ENCODE peak calls at places on chromosomes 16 and 17, in eight cellular contexts. One of them, this sample, is unnamed.

GRCh38 chr16:66832661-66833305 is 2.0 kb upstream of the NAE1 start:
- DNase-seq in posterior cingulate gyrus: no peak
- DNase-seq in lung microvascular endothelial cell: no peak
- DNase-seq in dorsolateral prefrontal cortex: no peak
- DNase-seq in cerebellum: no peak
- DNase-seq in sigmoid colon: no peak
- DNase-seq in ureter: no peak
- DNase-seq in iris pigment epithelial cell: peak
- DNase-seq in this sample: no peak

GRCh38 chr17:31051517-31051916 is 43.3 kb upstream of the NF1 start:
- DNase-seq in posterior cingulate gyrus: no peak
- DNase-seq in lung microvascular endothelial cell: no peak
- DNase-seq in dorsolateral prefrontal cortex: no peak
- DNase-seq in cerebellum: no peak
- DNase-seq in sigmoid colon: no peak
- DNase-seq in ureter: no peak
- DNase-seq in iris pigment epithelial cell: peak
- DNase-seq in this sample: no peak

GRCh38 chr17:77560841-77561240 is 397.7 kb upstream of the TNRC6C start:
- DNase-seq in posterior cingulate gyrus: no peak
- DNase-seq in lung microvascular endothelial cell: no peak
- DNase-seq in dorsolateral prefrontal cortex: no peak
- DNase-seq in cerebellum: no peak
- DNase-seq in sigmoid colon: no peak
- DNase-seq in ureter: no peak
- DNase-seq in iris pigment epithelial cell: no peak
- DNase-seq in this sample: no peak

GRCh38 chr17:29241015-29241963 is 5.4 kb upstream of the CRYBA1 start:
- DNase-seq in posterior cingulate gyrus: peak
- DNase-seq in lung microvascular endothelial cell: peak
- DNase-seq in dorsolateral prefrontal cortex: no peak
- DNase-seq in cerebellum: no peak
- DNase-seq in sigmoid colon: no peak
- DNase-seq in ureter: peak
- DNase-seq in iris pigment epithelial cell: peak
- DNase-seq in this sample: no peak

GRCh38 chr17:47678196-47678595 is 15.8 kb upstream of the TBKBP1 start:
- DNase-seq in posterior cingulate gyrus: no peak
- DNase-seq in lung microvascular endothelial cell: no peak
- DNase-seq in dorsolateral prefrontal cortex: no peak
- DNase-seq in cerebellum: no peak
- DNase-seq in sigmoid colon: no peak
- DNase-seq in ureter: no peak
- DNase-seq in iris pigment epithelial cell: no peak
- DNase-seq in this sample: no peak

GRCh38 chr16:8847623-8848022 is 21.2 kb downstream of the CARHSP1 start:
- DNase-seq in posterior cingulate gyrus: no peak
- DNase-seq in lung microvascular endothelial cell: no peak
- DNase-seq in dorsolateral prefrontal cortex: peak
- DNase-seq in cerebellum: no peak
- DNase-seq in sigmoid colon: no peak
- DNase-seq in ureter: peak
- DNase-seq in iris pigment epithelial cell: no peak
- DNase-seq in this sample: no peak

GRCh38 chr17:28372203-28372944 is 880 bp downstream of the SARM1 start:
- DNase-seq in posterior cingulate gyrus: peak
- DNase-seq in lung microvascular endothelial cell: peak
- DNase-seq in dorsolateral prefrontal cortex: no peak
- DNase-seq in cerebellum: peak
- DNase-seq in sigmoid colon: no peak
- DNase-seq in ureter: no peak
- DNase-seq in iris pigment epithelial cell: no peak
- DNase-seq in this sample: peak

GRCh38 chr17:61205931-61206330 is 193.7 kb upstream of the TBX2 start:
- DNase-seq in posterior cingulate gyrus: no peak
- DNase-seq in lung microvascular endothelial cell: no peak
- DNase-seq in dorsolateral prefrontal cortex: no peak
- DNase-seq in cerebellum: no peak
- DNase-seq in sigmoid colon: no peak
- DNase-seq in ureter: no peak
- DNase-seq in iris pigment epithelial cell: no peak
- DNase-seq in this sample: no peak

GRCh38 chr16:83940630-83941378 is 12.2 kb upstream of the OSGIN1 start:
- DNase-seq in posterior cingulate gyrus: no peak
- DNase-seq in lung microvascular endothelial cell: no peak
- DNase-seq in dorsolateral prefrontal cortex: no peak
- DNase-seq in cerebellum: no peak
- DNase-seq in sigmoid colon: no peak
- DNase-seq in ureter: no peak
- DNase-seq in iris pigment epithelial cell: no peak
- DNase-seq in this sample: peak

GRCh38 chr16:50372611-50373344 is 4.0 kb upstream of the BRD7 start:
- DNase-seq in posterior cingulate gyrus: no peak
- DNase-seq in lung microvascular endothelial cell: no peak
- DNase-seq in dorsolateral prefrontal cortex: no peak
- DNase-seq in cerebellum: no peak
- DNase-seq in sigmoid colon: peak
- DNase-seq in ureter: peak
- DNase-seq in iris pigment epithelial cell: no peak
- DNase-seq in this sample: no peak

GRCh38 chr16:56734429-56734828 is 4.5 kb downstream of the NUP93 start:
- DNase-seq in posterior cingulate gyrus: no peak
- DNase-seq in lung microvascular endothelial cell: no peak
- DNase-seq in dorsolateral prefrontal cortex: no peak
- DNase-seq in cerebellum: no peak
- DNase-seq in sigmoid colon: no peak
- DNase-seq in ureter: no peak
- DNase-seq in iris pigment epithelial cell: no peak
- DNase-seq in this sample: no peak

GRCh38 chr17:30095507-30096244 is 20.9 kb upstream of the NSRP1 start:
- DNase-seq in posterior cingulate gyrus: no peak
- DNase-seq in lung microvascular endothelial cell: peak
- DNase-seq in dorsolateral prefrontal cortex: no peak
- DNase-seq in cerebellum: peak
- DNase-seq in sigmoid colon: no peak
- DNase-seq in ureter: no peak
- DNase-seq in iris pigment epithelial cell: peak
- DNase-seq in this sample: peak

GRCh38 chr16:31868164-31868563 is 5.4 kb upstream of the ZNF267 start:
- DNase-seq in posterior cingulate gyrus: no peak
- DNase-seq in lung microvascular endothelial cell: no peak
- DNase-seq in dorsolateral prefrontal cortex: no peak
- DNase-seq in cerebellum: no peak
- DNase-seq in sigmoid colon: no peak
- DNase-seq in ureter: no peak
- DNase-seq in iris pigment epithelial cell: no peak
- DNase-seq in this sample: no peak

GRCh38 chr17:39225974-39226683 is 384 bp upstream of the STAC2 start:
- DNase-seq in posterior cingulate gyrus: peak
- DNase-seq in lung microvascular endothelial cell: peak
- DNase-seq in dorsolateral prefrontal cortex: peak
- DNase-seq in cerebellum: peak
- DNase-seq in sigmoid colon: peak
- DNase-seq in ureter: peak
- DNase-seq in iris pigment epithelial cell: peak
- DNase-seq in this sample: peak

GRCh38 chr17:42354956-42355843 is 33.0 kb downstream of the STAT3 start:
- DNase-seq in posterior cingulate gyrus: no peak
- DNase-seq in lung microvascular endothelial cell: no peak
- DNase-seq in dorsolateral prefrontal cortex: no peak
- DNase-seq in cerebellum: no peak
- DNase-seq in sigmoid colon: no peak
- DNase-seq in ureter: no peak
- DNase-seq in iris pigment epithelial cell: peak
- DNase-seq in this sample: no peak

GRCh38 chr17:3558603-3559269 is 1.1 kb upstream of the TRPV3 start:
- DNase-seq in posterior cingulate gyrus: no peak
- DNase-seq in lung microvascular endothelial cell: peak
- DNase-seq in dorsolateral prefrontal cortex: no peak
- DNase-seq in cerebellum: no peak
- DNase-seq in sigmoid colon: no peak
- DNase-seq in ureter: peak
- DNase-seq in iris pigment epithelial cell: peak
- DNase-seq in this sample: no peak

GRCh38 chr16:70437582-70438324 is 1.1 kb downstream of the ST3GAL2 start:
- DNase-seq in posterior cingulate gyrus: no peak
- DNase-seq in lung microvascular endothelial cell: no peak
- DNase-seq in dorsolateral prefrontal cortex: no peak
- DNase-seq in cerebellum: no peak
- DNase-seq in sigmoid colon: no peak
- DNase-seq in ureter: no peak
- DNase-seq in iris pigment epithelial cell: peak
- DNase-seq in this sample: no peak

GRCh38 chr16:30416624-30417298 is 9.4 kb downstream of the ZNF771 start:
- DNase-seq in posterior cingulate gyrus: no peak
- DNase-seq in lung microvascular endothelial cell: no peak
- DNase-seq in dorsolateral prefrontal cortex: no peak
- DNase-seq in cerebellum: peak
- DNase-seq in sigmoid colon: no peak
- DNase-seq in ureter: no peak
- DNase-seq in iris pigment epithelial cell: no peak
- DNase-seq in this sample: no peak

GRCh38 chr17:82775033-82775823 is 23.4 kb downstream of the TBCD start:
- DNase-seq in posterior cingulate gyrus: peak
- DNase-seq in lung microvascular endothelial cell: peak
- DNase-seq in dorsolateral prefrontal cortex: peak
- DNase-seq in cerebellum: peak
- DNase-seq in sigmoid colon: peak
- DNase-seq in ureter: no peak
- DNase-seq in iris pigment epithelial cell: peak
- DNase-seq in this sample: peak

GRCh38 chr16:29770250-29770929 is 7.7 kb upstream of the ZG16 start:
- DNase-seq in posterior cingulate gyrus: no peak
- DNase-seq in lung microvascular endothelial cell: no peak
- DNase-seq in dorsolateral prefrontal cortex: no peak
- DNase-seq in cerebellum: no peak
- DNase-seq in sigmoid colon: no peak
- DNase-seq in ureter: no peak
- DNase-seq in iris pigment epithelial cell: no peak
- DNase-seq in this sample: peak

GRCh38 chr16:57844416-57845030 is 42.2 kb upstream of the KIFC3 start:
- DNase-seq in posterior cingulate gyrus: no peak
- DNase-seq in lung microvascular endothelial cell: no peak
- DNase-seq in dorsolateral prefrontal cortex: no peak
- DNase-seq in cerebellum: no peak
- DNase-seq in sigmoid colon: no peak
- DNase-seq in ureter: no peak
- DNase-seq in iris pigment epithelial cell: no peak
- DNase-seq in this sample: no peak

GRCh38 chr16:10332301-10332700 is 53.6 kb upstream of the ATF7IP2 start:
- DNase-seq in posterior cingulate gyrus: no peak
- DNase-seq in lung microvascular endothelial cell: no peak
- DNase-seq in dorsolateral prefrontal cortex: no peak
- DNase-seq in cerebellum: no peak
- DNase-seq in sigmoid colon: no peak
- DNase-seq in ureter: no peak
- DNase-seq in iris pigment epithelial cell: no peak
- DNase-seq in this sample: no peak

GRCh38 chr17:2691965-2692780 is 19.4 kb downstream of the CLUH start:
- DNase-seq in posterior cingulate gyrus: no peak
- DNase-seq in lung microvascular endothelial cell: no peak
- DNase-seq in dorsolateral prefrontal cortex: peak
- DNase-seq in cerebellum: no peak
- DNase-seq in sigmoid colon: peak
- DNase-seq in ureter: no peak
- DNase-seq in iris pigment epithelial cell: no peak
- DNase-seq in this sample: no peak

GRCh38 chr17:44361292-44362055 is 2.2 kb downstream of the FAM171A2 start:
- DNase-seq in posterior cingulate gyrus: no peak
- DNase-seq in lung microvascular endothelial cell: no peak
- DNase-seq in dorsolateral prefrontal cortex: no peak
- DNase-seq in cerebellum: no peak
- DNase-seq in sigmoid colon: no peak
- DNase-seq in ureter: no peak
- DNase-seq in iris pigment epithelial cell: no peak
- DNase-seq in this sample: no peak

GRCh38 chr17:35907266-35907637 is 23.3 kb downstream of the RDM1 start:
- DNase-seq in posterior cingulate gyrus: no peak
- DNase-seq in lung microvascular endothelial cell: no peak
- DNase-seq in dorsolateral prefrontal cortex: no peak
- DNase-seq in cerebellum: no peak
- DNase-seq in sigmoid colon: no peak
- DNase-seq in ureter: no peak
- DNase-seq in iris pigment epithelial cell: no peak
- DNase-seq in this sample: no peak

GRCh38 chr17:37827905-37828304 is 83.0 kb upstream of the HNF1B start:
- DNase-seq in posterior cingulate gyrus: no peak
- DNase-seq in lung microvascular endothelial cell: no peak
- DNase-seq in dorsolateral prefrontal cortex: no peak
- DNase-seq in cerebellum: no peak
- DNase-seq in sigmoid colon: no peak
- DNase-seq in ureter: no peak
- DNase-seq in iris pigment epithelial cell: no peak
- DNase-seq in this sample: no peak